ENCODE peak calls at places on chromosomes 6 and 20, in seven cellular contexts. L is GM13976; E is stimulated activated CD4-positive, alpha-beta T cell treated with anti-CD3 and anti-CD28 coated beads, Interleukin-12 subunit alpha, Interleukin-12 subunit beta, amount 100 ng/mL, for 24 hours; B is lung microvascular endothelial cell; K is astrocyte of the cerebellum; F is NCI-H526; M is endothelial cell of umbilical vein. P is an unnamed sample.

GRCh38 chr6:138099832-138100231 is 7.4 kb downstream of the PERP start:
- DNase-seq in K (no peak), F (no peak), E (no peak), L (no peak), B (no peak), M (no peak), P (no peak)

GRCh38 chr20:41499961-41500725 is 118.0 kb downstream of the CHD6 start:
- DNase-seq in F (no peak), B (no peak), K (no peak), E (no peak), L (no peak), M (no peak), P (peak)

GRCh38 chr6:28218312-28219248 is 6.5 kb upstream of the ZSCAN9 start:
- DNase-seq in F (peak), M (peak), L (peak), E (no peak), K (peak), B (peak), P (peak)

GRCh38 chr6:13370623-13371022 is 42.3 kb upstream of the TBC1D7 start:
- DNase-seq in M (no peak), B (no peak), E (no peak), F (no peak), K (no peak), L (no peak), P (no peak)

GRCh38 chr6:63458480-63459115 is 113.7 kb upstream of the LOC128125822 start:
- DNase-seq in M (no peak), L (no peak), F (no peak), K (no peak), E (no peak), B (peak), P (no peak)

GRCh38 chr6:84916704-84917103 is 152.3 kb upstream of the TBX18 start:
- DNase-seq in E (no peak), L (no peak), M (no peak), K (no peak), F (no peak), B (no peak), P (no peak)

GRCh38 chr6:84553527-84553926 is 210.9 kb downstream of the TBX18 start:
- DNase-seq in E (no peak), L (no peak), F (no peak), B (no peak), M (no peak), K (no peak), P (no peak)

GRCh38 chr6:133502451-133503259 is 261.5 kb downstream of the EYA4 start:
- DNase-seq in K (peak), B (no peak), F (no peak), M (no peak), L (no peak), E (no peak), P (no peak)

GRCh38 chr20:37475258-37475657 is 45.8 kb upstream of the NNAT start:
- DNase-seq in K (no peak), F (no peak), B (no peak), M (no peak), L (no peak), E (no peak), P (no peak)

GRCh38 chr6:124873066-124873410 is 89.2 kb upstream of the RNF217 start:
- DNase-seq in M (no peak), K (no peak), L (no peak), E (no peak), F (no peak), B (no peak), P (no peak)

GRCh38 chr20:11101243-11101642 is 427.4 kb upstream of the JAG1 start:
- DNase-seq in E (no peak), L (no peak), B (no peak), M (peak), K (no peak), F (no peak), P (no peak)

GRCh38 chr20:9769954-9770353 is 68.9 kb downstream of the PAK5 start:
- DNase-seq in M (no peak), F (no peak), E (no peak), L (no peak), K (no peak), B (no peak), P (no peak)

GRCh38 chr6:124535746-124536145 is 426.5 kb upstream of the RNF217 start:
- DNase-seq in B (no peak), K (peak), E (no peak), L (no peak), F (no peak), M (peak), P (peak)

GRCh38 chr20:363319-364078 is 16.6 kb downstream of the NRSN2 start:
- DNase-seq in M (no peak), K (no peak), E (no peak), L (no peak), F (no peak), B (no peak), P (no peak)

GRCh38 chr20:48948612-48949011 is 27.1 kb downstream of the ARFGEF2 start:
- DNase-seq in E (no peak), F (no peak), K (no peak), B (no peak), M (no peak), L (no peak), P (no peak)

GRCh38 chr6:156828280-156828703 is 51.1 kb downstream of the ARID1B start:
- DNase-seq in B (no peak), M (no peak), F (no peak), K (peak), E (no peak), L (peak), P (no peak)

GRCh38 chr6:139376054-139376355 is 1.6 kb upstream of the CITED2 start:
- DNase-seq in E (no peak), L (no peak), B (no peak), F (no peak), K (no peak), M (no peak), P (no peak)

GRCh38 chr6:31898200-31899011 is 908 bp upstream of the EHMT2 start:
- DNase-seq in F (peak), L (peak), M (peak), E (no peak), B (peak), K (no peak), P (peak)

GRCh38 chr6:135883045-135883444 is 31.5 kb downstream of the PDE7B start:
- DNase-seq in B (no peak), F (no peak), M (no peak), E (no peak), L (no peak), K (no peak), P (peak)

GRCh38 chr20:62804021-62804631 is 509 bp upstream of the OGFR start:
- DNase-seq in B (no peak), M (no peak), K (no peak), E (no peak), L (no peak), F (no peak), P (no peak)

P was measured in NCI-H69.